ENCODE peak calls at places on chromosomes 12 and 14, in four cellular contexts. C is neural crest cell, X is GM13977, F is myocyte. M is an unnamed sample.

GRCh38 chr14:64680013-64680674 is 24.1 kb upstream of the PLEKHG3 start:
- DNase-seq in C (no peak), X (no peak), F (no peak), M (no peak)

GRCh38 chr14:55556929-55557623 is 22.9 kb upstream of the KTN1 start:
- DNase-seq in C (no peak), X (no peak), F (peak; percentile 100), M (peak; percentile 86)

GRCh38 chr14:59305836-59306555 is 117.5 kb downstream of the DAAM1 start:
- DNase-seq in C (no peak), X (no peak), F (no peak), M (no peak)

GRCh38 chr12:54622463-54623183 is 12.1 kb downstream of the LACRT start:
- DNase-seq in C (no peak), X (no peak), F (no peak), M (no peak)

GRCh38 chr14:70907996-70908917 is 998 bp downstream of the PCNX1 start:
- DNase-seq in C (peak; percentile 39), X (peak; percentile 63), F (peak; percentile 58), M (peak; percentile 55)

GRCh38 chr14:28751467-28752058 is 15.0 kb upstream of the FOXG1 start:
- DNase-seq in C (peak; percentile 60), X (no peak), F (peak; percentile 68), M (no peak)

GRCh38 chr12:96770239-96770780 is 136.7 kb upstream of the NEDD1 start:
- DNase-seq in C (no peak), X (no peak), F (peak; percentile 18), M (no peak)

GRCh38 chr12:109065853-109066193 is 13.4 kb downstream of the USP30 start:
- DNase-seq in C (no peak), X (no peak), F (no peak), M (no peak)

GRCh38 chr12:15728118-15728598 is 61.0 kb downstream of the EPS8 start:
- DNase-seq in C (no peak), X (no peak), F (peak; percentile 67), M (no peak)

GRCh38 chr14:60756847-60757246 is 22.3 kb downstream of the MNAT1 start:
- DNase-seq in C (no peak), X (no peak), F (peak; percentile 43), M (no peak)

GRCh38 chr12:82608706-82609105 is 78.0 kb upstream of the TMTC2 start:
- DNase-seq in C (no peak), X (no peak), F (no peak), M (no peak)

GRCh38 chr12:19223018-19223417 is 93.5 kb downstream of the PLEKHA5 start:
- DNase-seq in C (no peak), X (no peak), F (no peak), M (no peak)

GRCh38 chr12:124917135-124917840 is 2.8 kb upstream of the UBC start:
- DNase-seq in C (peak; percentile 78), X (peak; percentile 76), F (peak; percentile 100), M (peak; percentile 99)

GRCh38 chr12:69935651-69936100 is 110.6 kb downstream of the MYRFL start:
- DNase-seq in C (peak; percentile 22), X (no peak), F (no peak), M (no peak)

GRCh38 chr12:64098709-64099354 is 123.3 kb downstream of the KICS2 start:
- DNase-seq in C (no peak), X (no peak), F (peak; percentile 81), M (no peak)

GRCh38 chr12:86914716-86915115 is 658.5 kb upstream of the MGAT4C start:
- DNase-seq in C (peak; percentile 3), X (peak; percentile 29), F (peak; percentile 64), M (no peak)

GRCh38 chr14:66015046-66015780 is 471.0 kb upstream of the CCDC196 start:
- DNase-seq in C (no peak), X (no peak), F (no peak), M (no peak)

GRCh38 chr12:18966927-18967326 is 162.6 kb upstream of the PLEKHA5 start:
- DNase-seq in C (no peak), X (no peak), F (no peak), M (no peak)

GRCh38 chr12:45543887-45544286 is 185.6 kb upstream of the ARID2 start:
- DNase-seq in C (peak; percentile 33), X (peak; percentile 77), F (peak; percentile 84), M (no peak)